ENCODE peak calls at places on chromosomes 5 and 9, in nine cellular contexts. One of them, this sample, is unnamed.

GRCh38 chr5:138696501-138696900 is 56.7 kb upstream of the CTNNA1 start:
- DNase-seq in EL: peak
- DNase-seq in activated CD4-positive, alpha-beta T cell treated with anti-CD3 and anti-CD28 coated beads for 24 hours: no peak
- DNase-seq in effector CD8-positive, alpha-beta T cell: no peak
- DNase-seq in hippocampal formation: no peak
- DNase-seq in iris pigment epithelial cell: peak
- DNase-seq in H4: no peak
- DNase-seq in adrenal gland: no peak
- DNase-seq in cardiac fibroblast: peak
- DNase-seq in this sample: no peak

GRCh38 chr5:96868603-96869371 is 7.5 kb upstream of the ERAP2 start:
- DNase-seq in EL: peak
- DNase-seq in activated CD4-positive, alpha-beta T cell treated with anti-CD3 and anti-CD28 coated beads for 24 hours: no peak
- DNase-seq in effector CD8-positive, alpha-beta T cell: no peak
- DNase-seq in hippocampal formation: peak
- DNase-seq in iris pigment epithelial cell: peak
- DNase-seq in H4: peak
- DNase-seq in adrenal gland: no peak
- DNase-seq in cardiac fibroblast: peak
- DNase-seq in this sample: no peak

GRCh38 chr5:24909210-24909609 is 264.4 kb upstream of the CDH10 start:
- DNase-seq in EL: no peak
- DNase-seq in activated CD4-positive, alpha-beta T cell treated with anti-CD3 and anti-CD28 coated beads for 24 hours: no peak
- DNase-seq in effector CD8-positive, alpha-beta T cell: no peak
- DNase-seq in hippocampal formation: no peak
- DNase-seq in iris pigment epithelial cell: no peak
- DNase-seq in H4: no peak
- DNase-seq in adrenal gland: no peak
- DNase-seq in cardiac fibroblast: no peak
- DNase-seq in this sample: no peak

GRCh38 chr5:33713087-33713486 is 178.7 kb downstream of the ADAMTS12 start:
- DNase-seq in EL: no peak
- DNase-seq in activated CD4-positive, alpha-beta T cell treated with anti-CD3 and anti-CD28 coated beads for 24 hours: no peak
- DNase-seq in effector CD8-positive, alpha-beta T cell: no peak
- DNase-seq in hippocampal formation: peak
- DNase-seq in iris pigment epithelial cell: no peak
- DNase-seq in H4: no peak
- DNase-seq in adrenal gland: no peak
- DNase-seq in cardiac fibroblast: no peak
- DNase-seq in this sample: no peak

GRCh38 chr5:120405923-120406322 is 58.2 kb upstream of the PRR16 start:
- DNase-seq in EL: peak
- DNase-seq in activated CD4-positive, alpha-beta T cell treated with anti-CD3 and anti-CD28 coated beads for 24 hours: no peak
- DNase-seq in effector CD8-positive, alpha-beta T cell: no peak
- DNase-seq in hippocampal formation: no peak
- DNase-seq in iris pigment epithelial cell: peak
- DNase-seq in H4: peak
- DNase-seq in adrenal gland: no peak
- DNase-seq in cardiac fibroblast: peak
- DNase-seq in this sample: no peak

GRCh38 chr5:76601470-76601869 is 21.7 kb downstream of the F2RL2 start:
- DNase-seq in EL: peak
- DNase-seq in activated CD4-positive, alpha-beta T cell treated with anti-CD3 and anti-CD28 coated beads for 24 hours: no peak
- DNase-seq in effector CD8-positive, alpha-beta T cell: no peak
- DNase-seq in hippocampal formation: peak
- DNase-seq in iris pigment epithelial cell: peak
- DNase-seq in H4: peak
- DNase-seq in adrenal gland: peak
- DNase-seq in cardiac fibroblast: peak
- DNase-seq in this sample: no peak

GRCh38 chr5:100834519-100834918 is 68.6 kb downstream of the ST8SIA4 start:
- DNase-seq in EL: no peak
- DNase-seq in activated CD4-positive, alpha-beta T cell treated with anti-CD3 and anti-CD28 coated beads for 24 hours: no peak
- DNase-seq in effector CD8-positive, alpha-beta T cell: no peak
- DNase-seq in hippocampal formation: no peak
- DNase-seq in iris pigment epithelial cell: no peak
- DNase-seq in H4: no peak
- DNase-seq in adrenal gland: no peak
- DNase-seq in cardiac fibroblast: no peak
- DNase-seq in this sample: no peak

GRCh38 chr5:159223469-159223868 is 14.1 kb upstream of the RNF145 start:
- DNase-seq in EL: no peak
- DNase-seq in activated CD4-positive, alpha-beta T cell treated with anti-CD3 and anti-CD28 coated beads for 24 hours: no peak
- DNase-seq in effector CD8-positive, alpha-beta T cell: no peak
- DNase-seq in hippocampal formation: no peak
- DNase-seq in iris pigment epithelial cell: no peak
- DNase-seq in H4: no peak
- DNase-seq in adrenal gland: no peak
- DNase-seq in cardiac fibroblast: no peak
- DNase-seq in this sample: no peak

GRCh38 chr9:35756275-35756742 is 2.2 kb upstream of the MSMP start:
- DNase-seq in EL: no peak
- DNase-seq in activated CD4-positive, alpha-beta T cell treated with anti-CD3 and anti-CD28 coated beads for 24 hours: peak
- DNase-seq in effector CD8-positive, alpha-beta T cell: peak
- DNase-seq in hippocampal formation: no peak
- DNase-seq in iris pigment epithelial cell: peak
- DNase-seq in H4: no peak
- DNase-seq in adrenal gland: peak
- DNase-seq in cardiac fibroblast: peak
- DNase-seq in this sample: no peak

GRCh38 chr5:23820764-23821471 is 313.5 kb downstream of the PRDM9 start:
- DNase-seq in EL: no peak
- DNase-seq in activated CD4-positive, alpha-beta T cell treated with anti-CD3 and anti-CD28 coated beads for 24 hours: no peak
- DNase-seq in effector CD8-positive, alpha-beta T cell: no peak
- DNase-seq in hippocampal formation: peak
- DNase-seq in iris pigment epithelial cell: peak
- DNase-seq in H4: peak
- DNase-seq in adrenal gland: no peak
- DNase-seq in cardiac fibroblast: peak
- DNase-seq in this sample: no peak

GRCh38 chr5:120919017-120919416 is 454.9 kb downstream of the PRR16 start:
- DNase-seq in EL: peak
- DNase-seq in activated CD4-positive, alpha-beta T cell treated with anti-CD3 and anti-CD28 coated beads for 24 hours: no peak
- DNase-seq in effector CD8-positive, alpha-beta T cell: no peak
- DNase-seq in hippocampal formation: no peak
- DNase-seq in iris pigment epithelial cell: peak
- DNase-seq in H4: no peak
- DNase-seq in adrenal gland: no peak
- DNase-seq in cardiac fibroblast: no peak
- DNase-seq in this sample: no peak

GRCh38 chr9:136011376-136011702 is 50.2 kb upstream of the UBAC1 start:
- DNase-seq in EL: no peak
- DNase-seq in activated CD4-positive, alpha-beta T cell treated with anti-CD3 and anti-CD28 coated beads for 24 hours: no peak
- DNase-seq in effector CD8-positive, alpha-beta T cell: no peak
- DNase-seq in hippocampal formation: no peak
- DNase-seq in iris pigment epithelial cell: no peak
- DNase-seq in H4: no peak
- DNase-seq in adrenal gland: no peak
- DNase-seq in cardiac fibroblast: no peak
- DNase-seq in this sample: no peak

GRCh38 chr5:133884525-133885311 is 83.7 kb downstream of the C5orf15 start:
- DNase-seq in EL: no peak
- DNase-seq in activated CD4-positive, alpha-beta T cell treated with anti-CD3 and anti-CD28 coated beads for 24 hours: no peak
- DNase-seq in effector CD8-positive, alpha-beta T cell: no peak
- DNase-seq in hippocampal formation: no peak
- DNase-seq in iris pigment epithelial cell: no peak
- DNase-seq in H4: no peak
- DNase-seq in adrenal gland: no peak
- DNase-seq in cardiac fibroblast: peak
- DNase-seq in this sample: no peak

GRCh38 chr5:133831506-133832224 is 136.8 kb downstream of the C5orf15 start:
- DNase-seq in EL: peak
- DNase-seq in activated CD4-positive, alpha-beta T cell treated with anti-CD3 and anti-CD28 coated beads for 24 hours: no peak
- DNase-seq in effector CD8-positive, alpha-beta T cell: no peak
- DNase-seq in hippocampal formation: no peak
- DNase-seq in iris pigment epithelial cell: peak
- DNase-seq in H4: no peak
- DNase-seq in adrenal gland: no peak
- DNase-seq in cardiac fibroblast: peak
- DNase-seq in this sample: no peak

This sample was measured in stimulated activated effector memory CD8-positive, alpha-beta T cell treated with anti-CD3 and anti-CD28 coated beads, Interleukin-12 subunit alpha, Interleukin-12 subunit beta, amount 100 ng/mL, for 72 hours.